ENCODE peak calls at places on chromosome 14, in eight cellular contexts. O, T, Y, P, V, C, R and W are unnamed samples.

GRCh38 chr14:28754209-28754985 is 12.2 kb upstream of the FOXG1 start:
- DNase-seq in O (peak; percentile 3), T (no peak), Y (peak; percentile 45), P (no peak), V (peak; percentile 57), C (no peak), R (no peak), W (no peak)

GRCh38 chr14:98607341-98607910 is 664.6 kb downstream of the BCL11B start:
- DNase-seq in O (no peak), T (no peak), Y (no peak), P (no peak), V (no peak), C (no peak), R (no peak), W (no peak)

GRCh38 chr14:77543240-77543551 is 44.6 kb upstream of the ISM2 start:
- DNase-seq in O (no peak), T (no peak), Y (peak; percentile 22), P (no peak), V (no peak), C (no peak), R (no peak), W (no peak)

GRCh38 chr14:23056257-23056955 is 914 bp downstream of the CDH24 start:
- DNase-seq in O (no peak), T (no peak), Y (peak; percentile 91), P (no peak), V (peak; percentile 97), C (peak; percentile 80), R (peak; percentile 75), W (no peak)

GRCh38 chr14:61444215-61444768 is 122.9 kb downstream of the PRKCH start:
- DNase-seq in O (no peak), T (no peak), Y (no peak), P (no peak), V (no peak), C (peak; percentile 38), R (no peak), W (no peak)

GRCh38 chr14:64465208-64465821 is at the start of gene AKAP5:
- DNase-seq in O (no peak), T (peak; percentile 59), Y (peak; percentile 78), P (no peak), V (peak; percentile 43), C (peak; percentile 75), R (peak; percentile 62), W (no peak)

GRCh38 chr14:99575043-99576023 is 28.7 kb downstream of the CCDC85C start:
- DNase-seq in O (no peak), T (peak; percentile 38), Y (peak; percentile 17), P (no peak), V (peak; percentile 58), C (peak; percentile 91), R (peak; percentile 90), W (no peak)

GRCh38 chr14:51085007-51085406 is 9.9 kb downstream of the TRIM9 start:
- DNase-seq in O (no peak), T (no peak), Y (no peak), P (no peak), V (no peak), C (no peak), R (no peak), W (no peak)

GRCh38 chr14:92473261-92473946 is 40.2 kb upstream of the RIN3 start:
- DNase-seq in O (no peak), T (peak; percentile 40), Y (no peak), P (peak; percentile 74), V (peak; percentile 38), C (peak; percentile 16), R (peak; percentile 26), W (peak; percentile 88)

GRCh38 chr14:39266589-39266870 is 32.8 kb downstream of the MIA2 start:
- DNase-seq in O (no peak), T (peak; percentile 53), Y (peak; percentile 52), P (peak; percentile 18), V (no peak), C (peak; percentile 89), R (peak; percentile 90), W (peak; percentile 78)

GRCh38 chr14:106163316-106163715 is 636.9 kb downstream of the TMEM121 start:
- DNase-seq in O (no peak), T (no peak), Y (no peak), P (no peak), V (no peak), C (no peak), R (no peak), W (no peak)

GRCh38 chr14:96108061-96108795 is 69.1 kb downstream of the C14orf132 start:
- DNase-seq in O (no peak), T (no peak), Y (no peak), P (no peak), V (no peak), C (no peak), R (no peak), W (peak; percentile 53)

GRCh38 chr14:32189806-32190205 is 12.0 kb upstream of the RNU6-7 start:
- DNase-seq in O (no peak), T (no peak), Y (no peak), P (no peak), V (no peak), C (no peak), R (no peak), W (no peak)

GRCh38 chr14:96297000-96297399 is 41.0 kb downstream of the BDKRB1 start:
- DNase-seq in O (no peak), T (no peak), Y (no peak), P (no peak), V (no peak), C (no peak), R (no peak), W (no peak)

GRCh38 chr14:24952851-24953666 is 96.9 kb downstream of the STXBP6 start:
- DNase-seq in O (no peak), T (no peak), Y (peak; percentile 17), P (no peak), V (no peak), C (no peak), R (no peak), W (no peak)

GRCh38 chr14:55297611-55298323 is 26.5 kb downstream of the FBXO34 start:
- DNase-seq in O (no peak), T (no peak), Y (no peak), P (no peak), V (no peak), C (peak; percentile 76), R (peak; percentile 72), W (no peak)

GRCh38 chr14:63308723-63309317 is 9.9 kb downstream of the GPHB5 start:
- DNase-seq in O (no peak), T (no peak), Y (peak; percentile 8), P (no peak), V (no peak), C (peak; percentile 8), R (no peak), W (no peak)

GRCh38 chr14:101878222-101879211 is 85.9 kb upstream of the DYNC1H1 start:
- DNase-seq in O (no peak), T (no peak), Y (no peak), P (no peak), V (no peak), C (peak; percentile 39), R (peak; percentile 37), W (no peak)

GRCh38 chr14:104856869-104857860 is 7.9 kb upstream of the CEP170B start:
- DNase-seq in O (no peak), T (no peak), Y (no peak), P (no peak), V (no peak), C (no peak), R (no peak), W (peak; percentile 45)

GRCh38 chr14:20559461-20559904 is 1.4 kb downstream of the RNASE9 start:
- DNase-seq in O (no peak), T (no peak), Y (no peak), P (no peak), V (no peak), C (no peak), R (no peak), W (no peak)

GRCh38 chr14:58836303-58836702 is 198.5 kb downstream of the DACT1 start:
- DNase-seq in O (no peak), T (no peak), Y (no peak), P (no peak), V (no peak), C (no peak), R (no peak), W (no peak)

GRCh38 chr14:67492538-67492937 is 4.0 kb upstream of the TMEM229B start:
- DNase-seq in O (no peak), T (no peak), Y (no peak), P (no peak), V (no peak), C (no peak), R (no peak), W (no peak)

GRCh38 chr14:74085047-74085637 is 386 bp downstream of the LIN52 start:
- DNase-seq in O (no peak), T (no peak), Y (peak; percentile 13), P (no peak), V (peak; percentile 27), C (no peak), R (no peak), W (no peak)
- TF ChIP-seq EP300 in O (no peak), T (no peak), Y (no peak), P (no peak), V (no peak), C (no peak), R (no peak), W (no peak)

GRCh38 chr14:73166399-73166798 is 30.1 kb downstream of the PSEN1 start:
- DNase-seq in O (no peak), T (no peak), Y (no peak), P (no peak), V (no peak), C (no peak), R (no peak), W (no peak)
- H3K27ac ChIP-seq in O (no peak overlapping the region), T (no peak overlapping the region), Y (no peak overlapping the region), P (no peak overlapping the region), V (no peak overlapping the region), C (no peak overlapping the region), R (no peak overlapping the region), W (no peak overlapping the region)

DNA sequence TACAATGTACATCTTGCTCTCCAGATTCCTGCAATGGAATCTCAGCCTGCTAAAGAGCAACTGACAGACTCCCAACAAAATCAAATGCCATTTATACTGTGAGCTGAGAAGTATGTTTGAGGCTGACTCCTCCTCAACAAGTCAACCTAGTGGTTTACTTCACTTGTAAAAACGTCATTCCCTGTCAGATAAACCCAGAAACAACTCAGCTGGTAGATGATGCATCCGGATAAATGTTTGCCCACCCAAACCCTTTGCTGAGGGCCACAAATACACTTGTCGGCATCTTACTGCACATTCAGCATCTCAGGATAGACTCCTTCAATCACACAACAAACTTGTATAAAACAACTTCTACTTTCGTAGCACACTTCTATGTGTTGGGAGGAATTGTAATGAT is 313.9 kb downstream of the GALC start:
- DNase-seq in O (no peak), T (no peak), Y (no peak), P (no peak), V (no peak), C (no peak), R (no peak), W (no peak)
- TF ChIP-seq EP300 in O (no peak), T (no peak), Y (no peak), P (no peak), V (no peak), C (no peak), R (no peak), W (no peak)

DNA sequence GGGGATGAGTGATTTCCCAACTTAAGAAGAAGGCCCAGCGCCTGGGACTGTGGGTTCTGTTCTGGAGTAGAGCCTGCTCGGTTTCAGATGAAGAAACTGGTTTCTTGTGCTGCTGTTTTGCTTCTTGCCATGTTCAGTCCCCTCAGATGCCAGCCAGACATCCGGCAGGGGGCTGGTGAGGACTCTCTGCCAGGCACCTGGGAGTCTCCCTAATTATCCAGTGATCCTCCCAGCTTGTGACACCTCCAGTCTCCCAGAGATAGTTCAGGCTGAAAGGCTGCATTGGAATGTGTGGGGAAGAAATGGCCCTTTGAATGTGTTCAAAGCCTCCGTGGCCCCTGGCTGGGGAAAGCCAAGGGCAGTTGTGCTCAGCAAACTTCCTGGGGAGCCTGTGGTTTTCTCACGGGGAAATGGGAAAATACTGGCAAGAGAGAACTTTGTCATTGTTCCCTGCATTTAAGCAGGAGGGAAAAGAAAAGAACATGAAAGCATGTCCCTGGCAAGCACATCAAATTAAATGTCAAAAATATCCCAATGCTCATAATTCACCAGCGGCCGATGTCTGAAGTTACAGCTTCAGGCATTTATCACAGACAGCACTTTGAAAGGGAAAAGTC is 8.5 kb upstream of the SERPINA12 start:
- DNase-seq in O (no peak), T (no peak), Y (no peak), P (no peak), V (no peak), C (no peak), R (no peak), W (no peak)
- H3K27ac ChIP-seq in O (no peak overlapping the region), T (no peak overlapping the region), Y (no peak overlapping the region), P (no peak overlapping the region), V (no peak overlapping the region), C (no peak overlapping the region), R (no peak overlapping the region), W (peak overlapping the region; percentile 85)